ENCODE peak calls at places on chromosomes 11 and 22, in nine cellular contexts. Y is endodermal cell, L is pancreas, U is lung, Z is stomach, C is spleen, Q is heart left ventricle, R is BE2C, B is MM.1S. H is an unnamed sample.
A peak's percentile ranks its signal among the peaks of the same experiment; 100 is the strongest.

GRCh38 chr11:35663408-35663702 is 780 bp downstream of the TRIM44 start:
- DNase-seq in Y (no peak), L (no peak), U (no peak), Z (no peak), C (no peak), Q (no peak), R (no peak), B (no peak), H (no peak)

GRCh38 chr11:18633256-18634139 is 644 bp downstream of the SPTY2D1 start:
- DNase-seq in Y (peak; percentile 62), L (no peak), U (no peak), Z (no peak), C (no peak), Q (no peak), R (no peak), B (peak; percentile 77), H (no peak)

GRCh38 chr22:38832005-38832978 is 11.5 kb downstream of the NPTXR start:
- DNase-seq in Y (no peak), L (no peak), U (no peak), Z (no peak), C (peak; percentile 63), Q (no peak), R (no peak), B (no peak), H (no peak)

GRCh38 chr11:117701781-117702180 is 95.2 kb downstream of the DSCAML1 start:
- DNase-seq in Y (peak; percentile 36), L (no peak), U (no peak), Z (no peak), C (peak; percentile 43), Q (peak; percentile 10), R (no peak), B (no peak), H (no peak)

GRCh38 chr11:47593934-47594855 is at the start of gene C1QTNF4:
- DNase-seq in Y (peak; percentile 78), L (no peak), U (no peak), Z (no peak), C (peak; percentile 70), Q (no peak), R (no peak), B (no peak), H (no peak)

GRCh38 chr11:69541001-69541285 is 59.5 kb downstream of the LINC01488 start:
- DNase-seq in Y (no peak), L (no peak), U (no peak), Z (no peak), C (no peak), Q (no peak), R (no peak), B (no peak), H (no peak)

GRCh38 chr11:12806113-12806512 is 131.9 kb downstream of the TEAD1 start:
- DNase-seq in Y (no peak), L (no peak), U (peak; percentile 50), Z (no peak), C (no peak), Q (no peak), R (no peak), B (no peak), H (no peak)

GRCh38 chr22:50665212-50665611 is 7.4 kb upstream of the SHANK3 start:
- DNase-seq in Y (no peak), L (no peak), U (no peak), Z (no peak), C (no peak), Q (no peak), R (no peak), B (no peak), H (no peak)

GRCh38 chr11:126920833-126921232 is 79.7 kb downstream of the KIRREL3 start:
- DNase-seq in Y (no peak), L (no peak), U (no peak), Z (no peak), C (no peak), Q (no peak), R (no peak), B (no peak), H (no peak)

GRCh38 chr11:15901046-15901445 is 455.3 kb downstream of the SOX6 start:
- DNase-seq in Y (peak; percentile 80), L (no peak), U (no peak), Z (no peak), C (no peak), Q (peak; percentile 56), R (no peak), B (no peak), H (peak; percentile 21)

GRCh38 chr11:74926304-74927030 is 22.4 kb downstream of the XRRA1 start:
- DNase-seq in Y (no peak), L (no peak), U (no peak), Z (no peak), C (no peak), Q (no peak), R (no peak), B (no peak), H (no peak)

GRCh38 chr11:70952171-70952570 is 300.2 kb downstream of the SHANK2 start:
- DNase-seq in Y (no peak), L (no peak), U (no peak), Z (no peak), C (no peak), Q (no peak), R (no peak), B (no peak), H (no peak)

GRCh38 chr22:17120711-17121234 is 387 bp downstream of the TMEM121B start:
- DNase-seq in Y (no peak), L (peak; percentile 63), U (no peak), Z (no peak), C (no peak), Q (no peak), R (no peak), B (no peak), H (no peak)

GRCh38 chr11:2903672-2904011 is 18.1 kb upstream of the CDKN1C start:
- DNase-seq in Y (no peak), L (no peak), U (no peak), Z (no peak), C (no peak), Q (no peak), R (no peak), B (no peak), H (no peak)

DNA sequence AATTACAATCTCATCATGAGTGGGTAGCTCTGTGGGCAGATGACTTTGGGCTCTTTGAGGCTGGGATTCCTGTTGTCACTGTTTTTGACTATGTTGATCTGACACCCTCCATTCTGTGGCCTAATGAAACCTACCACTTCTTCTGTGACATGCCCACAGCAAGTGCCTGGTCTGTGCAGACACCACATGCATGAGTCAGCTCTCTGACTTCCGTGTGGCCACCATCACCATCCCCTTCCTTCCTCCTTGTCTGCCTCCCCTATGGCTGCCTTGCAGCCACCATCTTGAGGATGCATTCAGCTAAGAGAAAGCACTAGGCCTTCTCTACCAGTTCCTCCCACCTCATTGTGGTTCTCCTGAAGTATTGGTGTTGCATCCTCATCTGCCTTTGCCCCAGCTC is 15.3 kb upstream of the OR10V1 start:
- DNase-seq in Y (no peak), L (no peak), U (no peak), Z (no peak), C (peak; percentile 82), Q (no peak), R (no peak), B (no peak), H (no peak)
- H3K4me1 ChIP-seq in Y (no peaks in the 10 kb centered on the region), L (no peaks in the 10 kb centered on the region), U (no peaks in the 10 kb centered on the region), Z (no peaks in the 10 kb centered on the region), C (no peaks in the 10 kb centered on the region), Q (no peaks in the 10 kb centered on the region), R (no peaks in the 10 kb centered on the region), B (no peaks in the 10 kb centered on the region), H (no peaks in the 10 kb centered on the region)

DNA sequence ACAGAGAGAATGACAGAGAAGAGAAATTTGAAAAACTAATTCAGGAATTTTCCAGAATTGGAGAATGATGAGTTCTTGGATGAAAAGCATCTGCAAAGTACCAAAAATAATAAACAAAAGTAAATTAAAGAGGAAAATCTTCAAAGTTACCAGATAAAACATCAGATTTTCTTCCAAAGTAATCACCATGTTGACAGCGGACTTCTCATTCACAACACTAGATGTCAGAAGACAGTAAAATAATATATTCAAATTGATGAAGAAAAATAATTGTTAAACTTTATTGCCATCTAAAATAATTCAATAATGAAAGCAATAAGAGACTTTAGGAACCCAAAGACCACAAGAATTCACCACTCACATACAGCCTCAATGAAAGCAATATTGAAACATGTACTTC is 355.2 kb downstream of the DYNC2H1 start:
- DNase-seq in Y (no peak), L (no peak), U (no peak), Z (no peak), C (no peak), Q (no peak), R (no peak), B (no peak), H (no peak)
- TF ChIP-seq CTCF in Y (no peak), L (no peak), U (no peak), Z (no peak), C (no peak), Q (no peak), R (no peak), B (no peak), H (no peak)

DNA sequence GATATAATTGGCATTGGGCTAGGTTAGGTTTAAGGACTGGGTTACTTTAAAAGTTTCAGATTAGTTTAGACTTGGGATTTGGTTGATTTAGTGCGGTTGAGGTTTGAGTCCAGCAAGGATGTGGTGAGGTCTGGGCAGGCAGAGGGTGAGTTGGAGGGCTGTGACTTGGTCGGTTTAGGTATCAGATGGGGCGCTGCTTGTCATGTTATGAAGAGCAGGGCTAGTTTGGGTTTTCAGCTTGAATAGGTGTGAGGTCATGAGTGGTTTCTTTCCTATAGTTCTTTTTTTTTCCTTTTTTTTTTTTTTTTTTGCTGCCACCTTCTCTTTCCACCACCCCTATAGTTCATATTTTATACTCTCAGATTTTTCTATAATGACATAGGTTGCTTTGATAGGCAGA is 4.8 kb downstream of the CLCF1 start:
- DNase-seq in Y (peak; percentile 22), L (no peak), U (no peak), Z (no peak), C (no peak), Q (no peak), R (no peak), B (no peak), H (no peak)
- H3K4me1 ChIP-seq in Y (peaks cover 7% of the 10 kb centered on the region), L (no peaks in the 10 kb centered on the region), U (peaks cover 44% of the 10 kb centered on the region), Z (peaks cover 84% of the 10 kb centered on the region), C (peaks cover 87% of the 10 kb centered on the region), Q (peaks cover 47% of the 10 kb centered on the region), R (peaks cover 3% of the 10 kb centered on the region), B (no peaks in the 10 kb centered on the region), H (peaks cover 15% of the 10 kb centered on the region)

GRCh38 chr11:46295312-46295995 is 18.0 kb downstream of the CREB3L1 start:
- DNase-seq in Y (peak; percentile 96), L (peak; percentile 89), U (peak; percentile 70), Z (peak; percentile 61), C (peak; percentile 90), Q (peak; percentile 87), R (peak; percentile 85), B (peak; percentile 68), H (peak; percentile 83)
- TF ChIP-seq CTCF in Y (no peak), L (no peak), U (no peak), Z (no peak), C (no peak), Q (no peak), R (no peak), B (no peak), H (no peak)

DNA sequence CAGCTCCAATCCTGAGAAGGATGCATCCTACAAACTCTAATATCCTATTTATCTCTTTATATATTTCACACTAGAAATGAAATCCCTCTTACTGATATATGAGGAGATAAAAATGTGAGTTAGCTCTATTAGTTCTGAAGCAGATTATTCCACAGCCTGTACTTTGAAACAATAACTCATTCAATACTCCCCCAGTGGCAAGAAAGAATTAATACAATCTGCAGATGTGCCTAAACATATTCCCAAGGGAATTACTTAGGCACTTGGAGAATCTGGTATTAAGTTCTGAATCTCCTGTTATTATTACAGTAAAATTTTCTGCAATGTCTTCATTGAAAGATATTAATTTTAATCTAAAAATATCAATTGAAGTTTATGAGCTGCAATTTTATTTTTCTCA is 59.4 kb downstream of the DDI1 start:
- DNase-seq in Y (no peak), L (no peak), U (no peak), Z (no peak), C (no peak), Q (no peak), R (no peak), B (no peak), H (no peak)
- H3K4me1 ChIP-seq in Y (no peaks in the 10 kb centered on the region), L (peaks cover 3% of the 10 kb centered on the region), U (no peaks in the 10 kb centered on the region), Z (peaks cover 35% of the 10 kb centered on the region), C (no peaks in the 10 kb centered on the region), Q (peaks cover 34% of the 10 kb centered on the region), R (no peaks in the 10 kb centered on the region), B (no peaks in the 10 kb centered on the region), H (peaks cover 23% of the 10 kb centered on the region)